ENCODE peak calls at places on chromosome 11, in six cellular contexts. R is AG08396, B is HepG2, I is EH, T is osteocyte, M is epithelial cell of esophagus. D is an unnamed sample.

GRCh38 chr11:64007160-64007628 is 21.0 kb downstream of the OTUB1 start:
- DNase-seq in R (peak; percentile 79), B (no peak), I (peak; percentile 74), T (no peak), M (no peak), D (no peak)

GRCh38 chr11:125922156-125922555 is 17.8 kb downstream of the DDX25 start:
- DNase-seq in R (no peak), B (no peak), I (no peak), T (no peak), M (no peak), D (no peak)

GRCh38 chr11:78808903-78809302 is 234.2 kb upstream of the NARS2 start:
- DNase-seq in R (no peak), B (no peak), I (peak; percentile 27), T (no peak), M (no peak), D (no peak)

GRCh38 chr11:73995731-73996130 is 13.1 kb upstream of the UCP2 start:
- DNase-seq in R (no peak), B (no peak), I (no peak), T (no peak), M (no peak), D (no peak)

GRCh38 chr11:43573233-43573632 is 107.3 kb upstream of the HSD17B12 start:
- DNase-seq in R (peak; percentile 43), B (peak; percentile 27), I (peak; percentile 31), T (no peak), M (peak; percentile 48), D (no peak)

GRCh38 chr11:96246718-96247540 is 96.1 kb downstream of the MAML2 start:
- DNase-seq in R (no peak), B (peak; percentile 86), I (peak; percentile 71), T (no peak), M (peak; percentile 69), D (no peak)

GRCh38 chr11:122796128-122796717 is 42.1 kb upstream of the CRTAM start:
- DNase-seq in R (peak; percentile 36), B (peak; percentile 9), I (peak; percentile 52), T (no peak), M (peak; percentile 65), D (no peak)

GRCh38 chr11:7657306-7658025 is 15.8 kb downstream of the CYB5R2 start:
- DNase-seq in R (peak; percentile 82), B (peak; percentile 67), I (peak; percentile 77), T (peak; percentile 65), M (peak; percentile 84), D (no peak)

GRCh38 chr11:10382518-10382917 is 72.5 kb upstream of the AMPD3 start:
- DNase-seq in R (peak; percentile 28), B (no peak), I (no peak), T (peak; percentile 46), M (peak; percentile 25), D (no peak)

GRCh38 chr11:7019500-7020182 is 505 bp downstream of the ZNF214 start:
- DNase-seq in R (peak; percentile 20), B (no peak), I (no peak), T (no peak), M (no peak), D (no peak)

GRCh38 chr11:111155021-111155420 is 90.5 kb upstream of the POU2AF2 start:
- DNase-seq in R (no peak), B (no peak), I (peak; percentile 3), T (no peak), M (no peak), D (no peak)

GRCh38 chr11:83349371-83349770 is 63.2 kb upstream of the CCDC90B start:
- DNase-seq in R (no peak), B (no peak), I (no peak), T (no peak), M (no peak), D (no peak)

D was measured in amygdala.